ENCODE peak calls at places on chromosome 6, in six cellular contexts. D is H9, I is mesenchymal stem cell, S is H1, L is neuronal stem cell, A is trophoblast cell. C is an unnamed sample.

GRCh38 chr6:16949696-16950095 is 152.2 kb upstream of the STMND1 start:
- DNase-seq in D (no peak), I (no peak), S (no peak), L (no peak), A (no peak), C (no peak)

GRCh38 chr6:98927534-98927933 is 20.2 kb downstream of the FBXL4 start:
- DNase-seq in D (no peak), I (no peak), S (no peak), L (no peak), A (no peak), C (no peak)

GRCh38 chr6:73180718-73181619 is 44.3 kb downstream of the KHDC1L start:
- DNase-seq in D (no peak), I (peak; percentile 75), S (no peak), L (peak; percentile 24), A (peak; percentile 2), C (peak; percentile 84)

GRCh38 chr6:15504040-15504491 is 158.8 kb downstream of the DTNBP1 start:
- DNase-seq in D (no peak), I (no peak), S (no peak), L (no peak), A (no peak), C (no peak)

GRCh38 chr6:126797981-126798380 is 320.5 kb upstream of the RSPO3 start:
- DNase-seq in D (no peak), I (no peak), S (no peak), L (no peak), A (no peak), C (no peak)

GRCh38 chr6:75609639-75610590 is 8.2 kb downstream of the SENP6 start:
- DNase-seq in D (no peak), I (peak; percentile 41), S (no peak), L (no peak), A (peak; percentile 14), C (peak; percentile 77)

GRCh38 chr6:126701799-126702198 is 361.9 kb downstream of the CENPW start:
- DNase-seq in D (no peak), I (no peak), S (no peak), L (no peak), A (no peak), C (peak; percentile 28)

GRCh38 chr6:168035098-168035660 is 37.7 kb downstream of the KIF25 start:
- DNase-seq in D (peak; percentile 83), I (peak; percentile 93), S (peak; percentile 54), L (no peak), A (peak; percentile 54), C (peak; percentile 78)

GRCh38 chr6:37369321-37370196 is 15.8 kb downstream of the RNF8 start:
- DNase-seq in D (no peak), I (no peak), S (no peak), L (no peak), A (no peak), C (peak; percentile 39)

GRCh38 chr6:160115421-160115820 is 6.2 kb upstream of the SLC22A1 start:
- DNase-seq in D (no peak), I (no peak), S (no peak), L (no peak), A (no peak), C (no peak)

GRCh38 chr6:12196326-12196936 is 93.7 kb upstream of the EDN1 start:
- DNase-seq in D (no peak), I (peak; percentile 22), S (no peak), L (no peak), A (no peak), C (peak; percentile 83)

GRCh38 chr6:134676307-134677281 is 273.3 kb downstream of the ALDH8A1 start:
- DNase-seq in D (no peak), I (peak; percentile 24), S (no peak), L (no peak), A (peak; percentile 27), C (peak; percentile 11)

GRCh38 chr6:17013701-17014100 is 88.1 kb upstream of the STMND1 start:
- DNase-seq in D (no peak), I (peak; percentile 79), S (no peak), L (no peak), A (peak; percentile 42), C (peak; percentile 91)

GRCh38 chr6:22752522-22752921 is 183.2 kb downstream of the HDGFL1 start:
- DNase-seq in D (no peak), I (no peak), S (no peak), L (no peak), A (no peak), C (no peak)

GRCh38 chr6:169884158-169884557 is 132.7 kb downstream of the ERMARD start:
- DNase-seq in D (no peak), I (no peak), S (no peak), L (no peak), A (no peak), C (no peak)

GRCh38 chr6:168388641-168389633 is 52.0 kb upstream of the SMOC2 start:
- DNase-seq in D (peak; percentile 44), I (no peak), S (no peak), L (no peak), A (no peak), C (no peak)

GRCh38 chr6:129141499-129141898 is 258.6 kb downstream of the LAMA2 start:
- DNase-seq in D (no peak), I (no peak), S (no peak), L (no peak), A (no peak), C (peak; percentile 21)

GRCh38 chr6:148242180-148242579 is 100.5 kb upstream of the SASH1 start:
- DNase-seq in D (no peak), I (no peak), S (no peak), L (no peak), A (no peak), C (no peak)

GRCh38 chr6:166932116-166932515 is 24.2 kb downstream of the RNASET2 start:
- DNase-seq in D (no peak), I (no peak), S (no peak), L (no peak), A (no peak), C (no peak)

GRCh38 chr6:166928644-166929515 is 27.5 kb downstream of the RNASET2 start:
- DNase-seq in D (no peak), I (no peak), S (no peak), L (no peak), A (no peak), C (no peak)

GRCh38 chr6:166931426-166931970 is 24.9 kb downstream of the RNASET2 start:
- DNase-seq in D (no peak), I (no peak), S (no peak), L (no peak), A (no peak), C (no peak)

GRCh38 chr6:166929534-166930189 is 26.7 kb downstream of the RNASET2 start:
- DNase-seq in D (no peak), I (no peak), S (no peak), L (no peak), A (no peak), C (no peak)

DNA sequence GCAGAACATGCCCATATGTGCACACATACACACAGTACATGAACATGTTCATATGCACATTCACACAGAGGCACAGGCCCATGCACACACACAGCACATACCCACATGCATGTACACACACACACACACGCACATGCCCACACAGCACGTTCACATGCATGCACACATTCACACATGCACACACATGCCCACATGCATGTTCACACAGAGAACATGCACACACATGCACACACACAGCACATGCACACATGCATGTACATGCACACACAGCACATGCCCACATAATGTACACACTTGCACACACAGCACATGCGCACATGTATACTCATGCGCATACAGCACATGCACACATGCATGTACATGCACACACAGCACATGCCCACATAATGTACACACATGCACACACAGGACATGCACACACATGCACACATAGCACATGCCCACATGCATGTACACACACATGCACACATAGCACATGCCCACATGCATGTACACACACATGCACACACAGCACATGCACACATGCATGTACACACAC is 25.9 kb downstream of the RNASET2 start:
- DNase-seq in D (no peak), I (no peak), S (no peak), L (no peak), A (no peak), C (no peak)
- H3K14ac ChIP-seq in D (no peak overlapping the region), I (no peak overlapping the region), S (no peak overlapping the region), L (peak overlapping the region; percentile 67), A (no peak overlapping the region), C (no peak overlapping the region)

DNA sequence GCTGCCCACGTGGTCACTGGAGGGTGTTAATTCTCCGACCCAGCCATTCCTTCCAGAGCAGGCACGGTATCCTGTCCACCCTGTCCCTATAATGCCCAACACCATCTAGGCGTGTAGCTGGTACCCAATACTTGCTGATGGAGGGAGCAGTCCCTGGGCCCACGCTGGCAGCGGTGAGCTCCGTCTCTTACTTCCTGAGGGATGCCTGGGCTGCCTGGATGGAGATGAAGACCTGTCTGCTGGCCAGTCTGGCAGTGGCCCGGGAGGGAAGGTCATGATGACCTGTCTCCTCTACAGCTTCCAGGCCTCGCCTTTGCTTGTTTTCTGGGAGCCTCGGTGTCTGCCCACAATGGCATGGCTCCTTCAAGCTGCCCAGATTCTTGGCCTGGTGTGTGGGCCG is 297.9 kb upstream of the SUPT3H start:
- DNase-seq in D (no peak), I (no peak), S (no peak), L (no peak), A (no peak), C (no peak)
- H2AK5ac ChIP-seq in D (no peak overlapping the region), I (peak overlapping the region; percentile 57), S (no peak overlapping the region), L (peak overlapping the region; percentile 99), A (peak overlapping the region; percentile 4), C (no peak overlapping the region)

GRCh38 chr6:157584036-157584435 is 203.0 kb downstream of the ZDHHC14 start:
- DNase-seq in D (no peak), I (no peak), S (no peak), L (no peak), A (no peak), C (no peak)

GRCh38 chr6:157586476-157587126 is 205.6 kb downstream of the ZDHHC14 start:
- DNase-seq in D (no peak), I (no peak), S (no peak), L (no peak), A (no peak), C (no peak)

GRCh38 chr6:157587127-157587729 is 206.2 kb downstream of the ZDHHC14 start:
- DNase-seq in D (no peak), I (no peak), S (no peak), L (no peak), A (no peak), C (no peak)

GRCh38 chr6:157586088-157586414 is 205.1 kb downstream of the ZDHHC14 start:
- DNase-seq in D (no peak), I (no peak), S (no peak), L (no peak), A (no peak), C (no peak)

GRCh38 chr6:157585274-157586087 is 204.5 kb downstream of the ZDHHC14 start:
- DNase-seq in D (no peak), I (no peak), S (no peak), L (no peak), A (no peak), C (no peak)
- H3K14ac ChIP-seq in D (no peak overlapping the region), I (no peak overlapping the region), S (no peak overlapping the region), L (no peak overlapping the region), A (no peak overlapping the region), C (no peak overlapping the region)

GRCh38 chr6:1263850-1264377 is 48.0 kb upstream of the FOXQ1 start:
- DNase-seq in D (no peak), I (no peak), S (no peak), L (no peak), A (no peak), C (no peak)

GRCh38 chr6:1262704-1263038 is 49.2 kb upstream of the FOXQ1 start:
- DNase-seq in D (no peak), I (no peak), S (no peak), L (no peak), A (no peak), C (no peak)

GRCh38 chr6:1266686-1267056 is 45.2 kb upstream of the FOXQ1 start:
- DNase-seq in D (no peak), I (no peak), S (no peak), L (no peak), A (no peak), C (no peak)

GRCh38 chr6:1264619-1265445 is 47.1 kb upstream of the FOXQ1 start:
- DNase-seq in D (no peak), I (no peak), S (no peak), L (no peak), A (no peak), C (no peak)

GRCh38 chr6:1263039-1263849 is 48.7 kb upstream of the FOXQ1 start:
- DNase-seq in D (peak; percentile 66), I (peak; percentile 5), S (no peak), L (no peak), A (no peak), C (no peak)
- H2AK5ac ChIP-seq in D (no peak overlapping the region), I (no peak overlapping the region), S (no peak overlapping the region), L (no peak overlapping the region), A (no peak overlapping the region), C (no peak overlapping the region)